ENCODE peak calls at places on chromosome 16, in five cellular contexts. G is keratinocyte; N is OCI-LY7; M is left ventricle myocardium inferior; S is CD8-positive, alpha-beta T cell. P is an unnamed sample.

GRCh38 chr16:22734313-22734869 is 79.6 kb upstream of the HS3ST2 start:
- DNase-seq in S (no peak), N (no peak), M (no peak), G (no peak), P (no peak)

GRCh38 chr16:17724242-17724898 is 253.6 kb upstream of the XYLT1 start:
- DNase-seq in S (no peak), M (no peak), N (no peak), G (no peak), P (no peak)

GRCh38 chr16:2425008-2425518 is 4.2 kb upstream of the CCNF start:
- DNase-seq in M (no peak), S (no peak), G (no peak), N (no peak), P (no peak)

GRCh38 chr16:19677403-19677802 is 40.6 kb downstream of the KNOP1 start:
- DNase-seq in N (no peak), G (no peak), S (no peak), M (peak), P (no peak)

GRCh38 chr16:66364959-66365306 is 1.6 kb upstream of the CDH5 start:
- DNase-seq in N (no peak), G (no peak), M (no peak), S (no peak), P (no peak)

GRCh38 chr16:66508914-66509496 is 40.9 kb downstream of the TK2 start:
- DNase-seq in S (no peak), M (no peak), N (no peak), G (no peak), P (no peak)

GRCh38 chr16:83285921-83286320 is 521.9 kb upstream of the HSBP1 start:
- DNase-seq in M (no peak), N (no peak), G (no peak), S (no peak), P (no peak)

GRCh38 chr16:85049864-85050263 is 22.3 kb downstream of the KIAA0513 start:
- DNase-seq in M (no peak), N (no peak), G (no peak), S (no peak), P (no peak)

GRCh38 chr16:85149776-85150175 is 37.5 kb upstream of the CIBAR2 start:
- DNase-seq in G (no peak), N (no peak), M (peak), S (no peak), P (no peak)

DNA sequence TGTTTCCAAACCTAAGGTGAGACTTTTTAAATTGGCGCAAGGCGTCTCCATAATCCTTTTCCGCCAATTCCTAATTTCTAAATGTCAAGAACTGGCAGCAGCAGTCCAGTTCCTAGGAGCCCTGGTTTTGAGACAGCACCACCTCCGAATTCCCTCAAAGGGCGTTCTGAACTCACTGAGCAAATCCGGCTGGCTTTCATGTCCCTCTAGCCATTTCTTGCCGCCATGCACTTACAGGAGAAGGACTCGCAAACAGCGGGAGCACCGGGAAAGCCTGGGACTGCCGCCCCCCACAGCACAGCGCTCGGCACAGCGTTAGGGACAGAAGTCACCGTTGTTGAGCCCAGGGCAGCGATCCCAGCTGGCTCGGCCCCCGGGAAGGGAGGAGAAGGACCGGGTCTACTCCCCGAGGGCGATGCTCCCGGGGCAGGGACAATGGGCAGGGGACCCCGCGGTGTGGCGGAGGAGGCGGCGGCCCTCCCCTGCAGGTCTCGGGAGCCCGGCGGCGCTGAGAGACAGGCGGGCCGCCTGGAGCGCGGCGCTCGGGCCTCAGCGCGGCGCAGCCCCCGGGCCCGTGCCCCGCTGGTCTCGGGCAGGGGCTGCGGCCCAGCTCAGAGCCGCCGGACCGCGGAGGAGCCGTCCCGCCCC is 545 bp downstream of the ARHGAP17 start:
- DNase-seq in G (no peak), M (peak), S (peak), N (peak), P (no peak)
- H3K4me3 ChIP-seq in G (peak), M (peak), S (peak), N (peak), P (peak)

GRCh38 chr16:24737391-24737871 is 8.0 kb downstream of the TNRC6A start:
- DNase-seq in N (no peak), S (no peak), G (no peak), M (no peak), P (no peak)
- H3K4me3 ChIP-seq in N (no peak), S (no peak), G (no peak), M (peak), P (no peak)

GRCh38 chr16:88912556-88912955 is 46.1 kb upstream of the PABPN1L start:
- DNase-seq in S (no peak), N (no peak), M (no peak), G (no peak), P (no peak)
- H3K4me3 ChIP-seq in S (no peak), N (no peak), M (no peak), G (no peak), P (no peak)

GRCh38 chr16:87742781-87743490 is 22.9 kb downstream of the KLHDC4 start:
- DNase-seq in M (no peak), S (no peak), G (no peak), N (no peak), P (no peak)
- H3K4me3 ChIP-seq in M (no peak), S (no peak), G (no peak), N (no peak), P (no peak)

P was measured in Jurkat, Clone E6-1.